ENCODE peak calls at places on chromosomes 12 and 14, in five cellular contexts. One of them, this sample, is unnamed.

GRCh38 chr12:123388948-123389559 is 5.1 kb downstream of the KMT5A start:
- DNase-seq in stromal cell of bone marrow: no peak
- DNase-seq in left colon: no peak
- DNase-seq in T-cell: no peak
- DNase-seq in transverse colon: no peak
- DNase-seq in this sample: no peak

GRCh38 chr12:132396657-132397056 is 67.3 kb upstream of the GALNT9 start:
- DNase-seq in stromal cell of bone marrow: no peak
- DNase-seq in left colon: no peak
- DNase-seq in T-cell: no peak
- DNase-seq in transverse colon: no peak
- DNase-seq in this sample: no peak

GRCh38 chr12:58727526-58727925 is 192.8 kb downstream of the LRIG3 start:
- DNase-seq in left colon: no peak
- DNase-seq in stromal cell of bone marrow: no peak
- DNase-seq in T-cell: no peak
- DNase-seq in transverse colon: no peak
- DNase-seq in this sample: no peak

GRCh38 chr12:117985182-117985581 is 16.4 kb upstream of the KSR2 start:
- DNase-seq in transverse colon: no peak
- DNase-seq in left colon: no peak
- DNase-seq in T-cell: no peak
- DNase-seq in stromal cell of bone marrow: no peak
- DNase-seq in this sample: no peak

GRCh38 chr12:114213055-114213561 is 192.8 kb downstream of the TBX5 start:
- DNase-seq in stromal cell of bone marrow: no peak
- DNase-seq in left colon: no peak
- DNase-seq in T-cell: no peak
- DNase-seq in transverse colon: no peak
- DNase-seq in this sample: no peak

GRCh38 chr12:80567391-80567790 is 123.4 kb downstream of the PTPRQ start:
- DNase-seq in T-cell: no peak
- DNase-seq in stromal cell of bone marrow: no peak
- DNase-seq in left colon: no peak
- DNase-seq in transverse colon: no peak
- DNase-seq in this sample: no peak

GRCh38 chr12:49580572-49581535 is 12.9 kb upstream of the MCRS1 start:
- DNase-seq in stromal cell of bone marrow: peak; percentile 53
- DNase-seq in transverse colon: peak; percentile 76
- DNase-seq in left colon: peak; percentile 80
- DNase-seq in T-cell: peak; percentile 44
- DNase-seq in this sample: peak; percentile 75

GRCh38 chr14:82414853-82415539 is 881.3 kb upstream of the SEL1L start:
- DNase-seq in transverse colon: no peak
- DNase-seq in T-cell: no peak
- DNase-seq in stromal cell of bone marrow: no peak
- DNase-seq in left colon: no peak
- DNase-seq in this sample: no peak

GRCh38 chr14:66708262-66708661 is 200.3 kb downstream of the GPHN start:
- DNase-seq in transverse colon: no peak
- DNase-seq in stromal cell of bone marrow: no peak
- DNase-seq in T-cell: no peak
- DNase-seq in left colon: no peak
- DNase-seq in this sample: no peak

GRCh38 chr12:6932766-6933165 is 5.0 kb downstream of the ATN1 start:
- DNase-seq in T-cell: no peak
- DNase-seq in stromal cell of bone marrow: no peak
- DNase-seq in transverse colon: no peak
- DNase-seq in left colon: no peak
- DNase-seq in this sample: no peak

GRCh38 chr14:31937730-31938346 is 139.3 kb upstream of the ARHGAP5 start:
- DNase-seq in T-cell: peak; percentile 4
- DNase-seq in stromal cell of bone marrow: peak; percentile 86
- DNase-seq in left colon: peak; percentile 55
- DNase-seq in transverse colon: peak; percentile 70
- DNase-seq in this sample: peak; percentile 69

GRCh38 chr12:14906114-14906513 is 20.5 kb upstream of the MGP start:
- DNase-seq in transverse colon: no peak
- DNase-seq in T-cell: no peak
- DNase-seq in stromal cell of bone marrow: no peak
- DNase-seq in left colon: no peak
- DNase-seq in this sample: no peak

GRCh38 chr12:100391856-100392255 is 35.0 kb downstream of the SLC17A8 start:
- DNase-seq in stromal cell of bone marrow: no peak
- DNase-seq in left colon: peak; percentile 49
- DNase-seq in transverse colon: peak; percentile 42
- DNase-seq in T-cell: no peak
- DNase-seq in this sample: no peak

GRCh38 chr12:84689638-84690037 is 223.0 kb downstream of the SLC6A15 start:
- DNase-seq in T-cell: no peak
- DNase-seq in left colon: peak; percentile 26
- DNase-seq in stromal cell of bone marrow: no peak
- DNase-seq in transverse colon: no peak
- DNase-seq in this sample: no peak

GRCh38 chr12:108394196-108394595 is 55.1 kb upstream of the CMKLR1 start:
- DNase-seq in stromal cell of bone marrow: peak; percentile 12
- DNase-seq in T-cell: no peak
- DNase-seq in transverse colon: no peak
- DNase-seq in left colon: no peak
- DNase-seq in this sample: no peak

GRCh38 chr12:62767506-62767905 is 167.4 kb downstream of the PPM1H start:
- DNase-seq in left colon: no peak
- DNase-seq in stromal cell of bone marrow: no peak
- DNase-seq in T-cell: no peak
- DNase-seq in transverse colon: no peak
- DNase-seq in this sample: no peak

GRCh38 chr12:71840226-71840847 is 778 bp downstream of the TBC1D15 start:
- DNase-seq in transverse colon: no peak
- DNase-seq in stromal cell of bone marrow: peak; percentile 38
- DNase-seq in left colon: no peak
- DNase-seq in T-cell: peak; percentile 9
- DNase-seq in this sample: no peak

GRCh38 chr12:30990316-30990715 is 63.8 kb downstream of the TSPAN11 start:
- DNase-seq in T-cell: no peak
- DNase-seq in stromal cell of bone marrow: no peak
- DNase-seq in transverse colon: no peak
- DNase-seq in left colon: no peak
- DNase-seq in this sample: no peak

GRCh38 chr12:2429032-2429431 is 365.7 kb upstream of the FKBP4 start:
- DNase-seq in transverse colon: no peak
- DNase-seq in T-cell: no peak
- DNase-seq in stromal cell of bone marrow: no peak
- DNase-seq in left colon: no peak
- DNase-seq in this sample: no peak

GRCh38 chr12:58976146-58976545 is 55.8 kb upstream of the LRIG3 start:
- DNase-seq in T-cell: no peak
- DNase-seq in left colon: no peak
- DNase-seq in transverse colon: no peak
- DNase-seq in stromal cell of bone marrow: no peak
- DNase-seq in this sample: no peak

GRCh38 chr12:386651-387050 is 2.5 kb downstream of the KDM5A start:
- DNase-seq in T-cell: no peak
- DNase-seq in transverse colon: no peak
- DNase-seq in left colon: no peak
- DNase-seq in stromal cell of bone marrow: no peak
- DNase-seq in this sample: no peak

GRCh38 chr12:100566887-100567637 is 6.4 kb upstream of the GAS2L3 start:
- DNase-seq in T-cell: no peak
- DNase-seq in left colon: no peak
- DNase-seq in stromal cell of bone marrow: no peak
- DNase-seq in transverse colon: no peak
- DNase-seq in this sample: no peak

GRCh38 chr12:68887641-68888040 is 45.3 kb downstream of the CPM start:
- DNase-seq in T-cell: no peak
- DNase-seq in transverse colon: no peak
- DNase-seq in stromal cell of bone marrow: no peak
- DNase-seq in left colon: no peak
- DNase-seq in this sample: no peak

GRCh38 chr12:76266797-76267196 is 81.4 kb downstream of the BBS10 start:
- DNase-seq in transverse colon: no peak
- DNase-seq in T-cell: no peak
- DNase-seq in left colon: no peak
- DNase-seq in stromal cell of bone marrow: peak; percentile 43
- DNase-seq in this sample: peak; percentile 64

GRCh38 chr14:26130690-26131089 is 467.1 kb downstream of the NOVA1 start:
- DNase-seq in left colon: no peak
- DNase-seq in stromal cell of bone marrow: no peak
- DNase-seq in T-cell: no peak
- DNase-seq in transverse colon: no peak
- DNase-seq in this sample: no peak

GRCh38 chr14:49052516-49052915 is 533.7 kb downstream of the RPS29 start:
- DNase-seq in stromal cell of bone marrow: no peak
- DNase-seq in T-cell: no peak
- DNase-seq in transverse colon: no peak
- DNase-seq in left colon: no peak
- DNase-seq in this sample: no peak

GRCh38 chr12:119308743-119309456 is 25.6 kb upstream of the CCDC60 start:
- DNase-seq in left colon: no peak
- DNase-seq in transverse colon: no peak
- DNase-seq in stromal cell of bone marrow: no peak
- DNase-seq in T-cell: no peak
- DNase-seq in this sample: no peak

GRCh38 chr12:43325786-43326185 is 226.2 kb downstream of the ADAMTS20 start:
- DNase-seq in transverse colon: no peak
- DNase-seq in left colon: no peak
- DNase-seq in stromal cell of bone marrow: no peak
- DNase-seq in T-cell: no peak
- DNase-seq in this sample: no peak

GRCh38 chr12:104521731-104522130 is 65.0 kb downstream of the CHST11 start:
- DNase-seq in T-cell: no peak
- DNase-seq in transverse colon: no peak
- DNase-seq in left colon: no peak
- DNase-seq in stromal cell of bone marrow: peak; percentile 49
- DNase-seq in this sample: no peak

GRCh38 chr12:92743026-92743425 is 40.2 kb downstream of the PLEKHG7 start:
- DNase-seq in T-cell: no peak
- DNase-seq in transverse colon: no peak
- DNase-seq in stromal cell of bone marrow: no peak
- DNase-seq in left colon: no peak
- DNase-seq in this sample: no peak

GRCh38 chr12:64618953-64619590 is 8.8 kb downstream of the RASSF3 start:
- DNase-seq in transverse colon: no peak
- DNase-seq in T-cell: no peak
- DNase-seq in left colon: no peak
- DNase-seq in stromal cell of bone marrow: no peak
- DNase-seq in this sample: no peak

GRCh38 chr12:84920331-84920730 is 7.7 kb upstream of the SLC6A15 start:
- DNase-seq in left colon: no peak
- DNase-seq in T-cell: no peak
- DNase-seq in stromal cell of bone marrow: no peak
- DNase-seq in transverse colon: no peak
- DNase-seq in this sample: no peak

GRCh38 chr14:74913986-74914573 is 9.0 kb downstream of the RPS6KL1 start:
- DNase-seq in T-cell: no peak
- DNase-seq in left colon: peak; percentile 50
- DNase-seq in stromal cell of bone marrow: peak; percentile 73
- DNase-seq in transverse colon: peak; percentile 62
- DNase-seq in this sample: peak; percentile 84

GRCh38 chr12:121290410-121290809 is 6.1 kb downstream of the CAMKK2 start:
- DNase-seq in T-cell: no peak
- DNase-seq in transverse colon: no peak
- DNase-seq in stromal cell of bone marrow: no peak
- DNase-seq in left colon: no peak
- DNase-seq in this sample: no peak

GRCh38 chr12:49920241-49920914 is 16.7 kb upstream of the FAIM2 start:
- DNase-seq in transverse colon: no peak
- DNase-seq in T-cell: no peak
- DNase-seq in left colon: no peak
- DNase-seq in stromal cell of bone marrow: no peak
- DNase-seq in this sample: no peak

GRCh38 chr12:95721320-95721719 is 69.2 kb downstream of the NTN4 start:
- DNase-seq in T-cell: no peak
- DNase-seq in transverse colon: no peak
- DNase-seq in left colon: no peak
- DNase-seq in stromal cell of bone marrow: no peak
- DNase-seq in this sample: no peak

GRCh38 chr12:64461634-64462414 is 9.9 kb downstream of the TBK1 start:
- DNase-seq in T-cell: no peak
- DNase-seq in stromal cell of bone marrow: peak; percentile 60
- DNase-seq in transverse colon: no peak
- DNase-seq in left colon: no peak
- DNase-seq in this sample: no peak